ENCODE peak calls at places on chromosomes 13 and 19, in eight cellular contexts. E is heart right ventricle, T is foreskin fibroblast, J is thoracic aorta, Z is PC-9, F is lower lobe of right lung, O is WTC11, R is esophagus muscularis mucosa. S is an unnamed sample.
A peak's percentile ranks its signal among the peaks of the same experiment; 100 is the strongest.

GRCh38 chr19:35856001-35856400 is 710 bp upstream of the KIRREL2 start:
- DNase-seq in E (no peak), T (no peak), J (no peak), Z (no peak), F (no peak), O (peak; percentile 58), R (no peak), S (no peak)

GRCh38 chr19:13832096-13832495 is 36.9 kb downstream of the ZSWIM4 start:
- DNase-seq in E (no peak), T (peak; percentile 21), J (no peak), Z (no peak), F (no peak), O (no peak), R (no peak), S (no peak)

GRCh38 chr13:89375839-89376238 is 1704.7 kb downstream of the SLITRK5 start:
- DNase-seq in E (peak; percentile 9), T (peak; percentile 2), J (no peak), Z (no peak), F (no peak), O (no peak), R (no peak), S (no peak)

GRCh38 chr13:22135446-22135845 is 464.6 kb downstream of the FGF9 start:
- DNase-seq in E (no peak), T (no peak), J (no peak), Z (no peak), F (no peak), O (no peak), R (no peak), S (no peak)

GRCh38 chr19:5148794-5149190 is 179.9 kb downstream of the KDM4B start:
- DNase-seq in E (no peak), T (no peak), J (no peak), Z (no peak), F (no peak), O (no peak), R (no peak), S (peak; percentile 75)

GRCh38 chr13:37295046-37295445 is 189.6 kb upstream of the CSNK1A1L start:
- DNase-seq in E (peak; percentile 36), T (no peak), J (no peak), Z (no peak), F (no peak), O (no peak), R (no peak), S (no peak)

GRCh38 chr19:54029930-54030490 is 33.7 kb downstream of the VSTM1 start:
- DNase-seq in E (peak; percentile 34), T (peak; percentile 83), J (no peak), Z (peak; percentile 65), F (peak; percentile 61), O (peak; percentile 86), R (no peak), S (no peak)

GRCh38 chr13:76833465-76833864 is 52.7 kb downstream of the KCTD12 start:
- DNase-seq in E (no peak), T (no peak), J (no peak), Z (no peak), F (no peak), O (no peak), R (no peak), S (no peak)

GRCh38 chr19:16416996-16417395 is 54.8 kb downstream of the EPS15L1 start:
- DNase-seq in E (no peak), T (no peak), J (no peak), Z (no peak), F (no peak), O (no peak), R (no peak), S (no peak)

GRCh38 chr13:22589880-22590279 is 590.9 kb upstream of the SGCG start:
- DNase-seq in E (no peak), T (no peak), J (no peak), Z (no peak), F (no peak), O (no peak), R (no peak), S (no peak)

GRCh38 chr13:109706015-109706715 is 80.2 kb downstream of the IRS2 start:
- DNase-seq in E (no peak), T (no peak), J (no peak), Z (no peak), F (no peak), O (no peak), R (no peak), S (no peak)

GRCh38 chr19:13788991-13789390 is 6.3 kb upstream of the ZSWIM4 start:
- DNase-seq in E (no peak), T (peak; percentile 80), J (peak; percentile 47), Z (no peak), F (peak; percentile 67), O (no peak), R (no peak), S (no peak)

GRCh38 chr13:52830946-52831345 is 17.5 kb downstream of the PCDH8 start:
- DNase-seq in E (no peak), T (no peak), J (no peak), Z (no peak), F (no peak), O (no peak), R (no peak), S (no peak)

GRCh38 chr19:50384685-50385535 is 763 bp downstream of the POLD1 start:
- DNase-seq in E (no peak), T (peak; percentile 50), J (no peak), Z (peak; percentile 19), F (no peak), O (no peak), R (no peak), S (no peak)

GRCh38 chr19:7902796-7903243 is 857 bp upstream of the MAP2K7 start:
- DNase-seq in E (no peak), T (peak; percentile 39), J (no peak), Z (no peak), F (no peak), O (no peak), R (no peak), S (no peak)

GRCh38 chr19:32751066-32751465 is 31.5 kb downstream of the TDRD12 start:
- DNase-seq in E (no peak), T (no peak), J (no peak), Z (no peak), F (no peak), O (no peak), R (no peak), S (no peak)

GRCh38 chr19:1807695-1808394 is 4.2 kb downstream of the ATP8B3 start:
- DNase-seq in E (no peak), T (no peak), J (no peak), Z (no peak), F (no peak), O (no peak), R (no peak), S (no peak)

GRCh38 chr13:109924376-109924775 is 138.0 kb upstream of the IRS2 start:
- DNase-seq in E (no peak), T (no peak), J (no peak), Z (no peak), F (no peak), O (no peak), R (no peak), S (no peak)

GRCh38 chr13:47794963-47795362 is 206.1 kb downstream of the SUCLA2 start:
- DNase-seq in E (no peak), T (peak; percentile 6), J (no peak), Z (no peak), F (no peak), O (no peak), R (no peak), S (no peak)

GRCh38 chr13:35514166-35514565 is 37.7 kb upstream of the MAB21L1 start:
- DNase-seq in E (no peak), T (no peak), J (no peak), Z (no peak), F (no peak), O (no peak), R (no peak), S (no peak)

GRCh38 chr13:49247722-49248432 is at the start of gene CDADC1:
- DNase-seq in E (peak; percentile 99), T (peak; percentile 99), J (peak; percentile 95), Z (peak; percentile 93), F (peak; percentile 99), O (peak; percentile 99), R (peak; percentile 99), S (peak; percentile 98)
- TF ChIP-seq CTCF in E (no peak), T (no peak), J (no peak), Z (no peak), F (no peak), O (no peak), R (no peak), S (no peak)

DNA sequence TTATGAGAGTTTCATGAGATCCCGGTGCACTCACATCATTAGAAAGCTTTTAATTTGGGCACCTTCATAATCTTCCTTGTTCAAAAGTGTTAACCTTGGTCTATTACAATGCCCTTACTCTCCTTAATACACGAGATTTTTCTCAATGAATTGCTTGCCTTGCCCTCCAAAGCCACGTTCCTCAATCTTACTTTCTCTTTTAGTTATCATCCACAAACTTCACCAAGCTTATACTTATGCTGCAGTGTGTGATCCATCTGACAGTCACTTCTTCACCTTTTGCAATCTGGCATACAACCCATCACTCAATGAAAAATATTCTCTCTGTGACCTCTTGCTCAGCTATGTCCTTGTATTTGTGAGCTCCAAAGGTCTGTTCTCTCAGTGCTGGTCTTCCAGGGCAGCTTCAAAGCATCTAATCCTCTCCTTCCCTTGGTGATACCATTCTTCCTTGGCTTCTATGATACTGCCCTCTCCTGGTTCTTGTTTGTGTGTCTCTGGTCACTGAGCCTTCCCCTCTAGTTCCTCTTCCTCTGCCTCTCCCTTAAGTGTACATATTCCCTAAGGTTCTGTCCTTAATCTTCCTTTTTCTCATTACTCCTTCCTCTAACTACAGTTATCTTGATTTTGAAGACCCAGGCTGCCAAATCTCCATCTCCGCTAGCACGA is 202.2 kb upstream of the STARD13 start:
- DNase-seq in E (peak; percentile 19), T (peak; percentile 63), J (no peak), Z (no peak), F (no peak), O (no peak), R (no peak), S (no peak)
- TF ChIP-seq CTCF in E (peak; percentile 40), T (peak; percentile 46), J (peak; percentile 27), Z (peak; percentile 39), F (peak; percentile 51), O (no peak), R (peak; percentile 28), S (peak; percentile 23)

DNA sequence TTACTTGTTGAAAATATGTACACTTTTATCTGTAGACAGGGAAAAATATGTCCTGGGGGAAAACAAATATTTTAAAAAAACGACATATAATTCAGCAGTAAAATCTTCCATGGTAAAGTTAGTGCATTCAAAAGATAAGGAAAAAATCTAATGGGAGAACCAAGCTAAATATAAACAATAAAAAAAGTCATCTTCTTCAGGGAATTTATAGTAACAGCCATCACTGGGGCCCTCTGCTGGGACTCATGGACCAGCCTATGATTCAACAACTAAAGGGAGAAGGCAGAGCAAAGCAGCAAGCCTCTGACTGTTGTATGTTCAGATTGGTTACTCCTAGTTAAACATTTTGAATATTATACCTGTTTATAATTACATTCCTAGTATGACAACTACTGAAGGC is 93.0 kb downstream of the ITGBL1 start:
- DNase-seq in E (no peak), T (peak; percentile 61), J (no peak), Z (no peak), F (no peak), O (no peak), R (no peak), S (no peak)
- TF ChIP-seq CTCF in E (no peak), T (peak; percentile 18), J (no peak), Z (peak; percentile 26), F (no peak), O (no peak), R (no peak), S (peak; percentile 39)

GRCh38 chr19:52237771-52238400 is 31.5 kb upstream of the ZNF766 start:
- DNase-seq in E (peak; percentile 46), T (peak; percentile 87), J (no peak), Z (peak; percentile 63), F (peak; percentile 53), O (peak; percentile 59), R (no peak), S (no peak)

GRCh38 chr19:52234406-52234805 is 35.0 kb upstream of the ZNF766 start:
- DNase-seq in E (no peak), T (no peak), J (no peak), Z (no peak), F (no peak), O (no peak), R (no peak), S (no peak)

GRCh38 chr19:52237197-52237596 is 32.2 kb upstream of the ZNF766 start:
- DNase-seq in E (no peak), T (peak; percentile 51), J (no peak), Z (no peak), F (no peak), O (no peak), R (no peak), S (no peak)
- TF ChIP-seq CTCF in E (no peak), T (no peak), J (no peak), Z (no peak), F (no peak), O (no peak), R (no peak), S (no peak)

S was measured in osteocyte.